ENCODE peak calls at places on chromosomes 7 and 10, in ten cellular contexts. T is body of pancreas; E is CD4-positive, alpha-beta T cell; B is CD8-positive, alpha-beta T cell; D is foreskin keratinocyte; H is A549; J is right lobe of liver; Y is HCT116; I is IMR-90; K is RWPE1. M is an unnamed sample.

GRCh38 chr10:85615556-85615955 is 751.0 kb downstream of the GRID1 start:
- DNase-seq in Y (no peak), D (no peak), I (no peak), B (peak; percentile 40), E (no peak), T (no peak), K (no peak), H (no peak), J (no peak), M (no peak)

GRCh38 chr7:96548664-96549063 is 161.0 kb downstream of the SEM1 start:
- DNase-seq in I (no peak), B (no peak), J (peak; percentile 50), D (peak; percentile 88), T (no peak), H (peak; percentile 63), K (peak; percentile 89), Y (no peak), E (no peak), M (peak; percentile 93)

GRCh38 chr7:55205124-55205955 is 159.8 kb upstream of the LANCL2 start:
- DNase-seq in J (no peak), I (no peak), H (no peak), Y (no peak), T (no peak), D (no peak), B (no peak), E (no peak), K (no peak), M (no peak)

GRCh38 chr7:141369422-141369821 is 181.8 kb upstream of the AGK start:
- DNase-seq in K (no peak), T (peak; percentile 27), B (no peak), D (no peak), Y (no peak), I (no peak), H (no peak), J (peak; percentile 57), E (no peak), M (no peak)

GRCh38 chr7:95478139-95479037 is 7.4 kb upstream of the ASB4 start:
- DNase-seq in E (no peak), D (no peak), I (peak; percentile 30), B (no peak), J (no peak), K (no peak), T (peak; percentile 57), H (peak; percentile 92), Y (no peak), M (no peak)

GRCh38 chr7:41702635-41703371 is at the start of gene INHBA:
- DNase-seq in J (no peak), T (no peak), K (peak; percentile 72), H (peak; percentile 3), D (peak; percentile 95), I (peak; percentile 98), Y (no peak), E (no peak), B (no peak), M (peak; percentile 88)

GRCh38 chr7:148161771-148162170 is 428.8 kb upstream of the C7orf33 start:
- DNase-seq in H (no peak), E (no peak), B (no peak), T (no peak), K (no peak), D (no peak), I (no peak), J (no peak), Y (no peak), M (no peak)

GRCh38 chr10:8435186-8436055 is 380.9 kb downstream of the GATA3 start:
- DNase-seq in T (no peak), B (no peak), H (peak; percentile 17), J (no peak), E (no peak), I (no peak), Y (no peak), D (peak; percentile 95), K (peak; percentile 60), M (peak; percentile 98)

GRCh38 chr7:135664046-135664589 is 1.8 kb downstream of the STMP1 start:
- DNase-seq in J (no peak), H (no peak), T (no peak), I (peak; percentile 72), K (no peak), B (no peak), Y (no peak), E (no peak), D (no peak), M (no peak)

GRCh38 chr10:32065871-32066270 is 9.6 kb upstream of the KIF5B start:
- DNase-seq in B (no peak), I (peak; percentile 76), E (no peak), Y (no peak), D (no peak), K (peak; percentile 14), J (no peak), H (peak; percentile 45), T (no peak), M (peak; percentile 24)

GRCh38 chr10:131700032-131700431 is 200.8 kb upstream of the PPP2R2D start:
- DNase-seq in B (peak; percentile 21), E (no peak), K (no peak), T (no peak), I (no peak), Y (no peak), J (no peak), D (no peak), H (no peak), M (no peak)

GRCh38 chr7:105769951-105770628 is 106.3 kb downstream of the ATXN7L1 start:
- DNase-seq in H (no peak), I (peak; percentile 51), J (no peak), B (no peak), Y (peak; percentile 61), K (no peak), E (no peak), T (no peak), D (no peak), M (no peak)

GRCh38 chr7:100469227-100470044 is 5.4 kb upstream of the SPACDR start:
- DNase-seq in I (peak; percentile 64), J (peak; percentile 88), B (peak; percentile 92), D (no peak), T (peak; percentile 94), Y (no peak), E (peak; percentile 84), K (peak; percentile 85), H (peak; percentile 72), M (no peak)

GRCh38 chr10:13502384-13502783 is 26.4 kb downstream of the BEND7 start:
- DNase-seq in E (no peak), K (no peak), T (no peak), J (no peak), Y (no peak), H (no peak), B (no peak), D (no peak), I (no peak), M (no peak)

GRCh38 chr7:627661-628027 is 98.9 kb upstream of the DNAAF5 start:
- DNase-seq in T (no peak), Y (no peak), D (no peak), I (no peak), B (no peak), E (no peak), H (no peak), K (no peak), J (no peak), M (no peak)

GRCh38 chr7:134870156-134870555 is 90.7 kb downstream of the CALD1 start:
- DNase-seq in T (no peak), I (no peak), Y (no peak), B (no peak), J (no peak), E (no peak), D (no peak), H (no peak), K (no peak), M (no peak)

GRCh38 chr7:2738110-2738509 is 50.1 kb downstream of the AMZ1 start:
- DNase-seq in J (no peak), E (no peak), Y (no peak), H (no peak), D (no peak), B (no peak), I (no peak), T (no peak), K (no peak), M (no peak)

GRCh38 chr7:10121641-10122040 is 852.0 kb upstream of the PHF14 start:
- DNase-seq in K (no peak), H (no peak), E (no peak), B (no peak), D (no peak), I (no peak), J (no peak), Y (no peak), T (no peak), M (no peak)

GRCh38 chr7:92634924-92635519 is 44.8 kb upstream of the FAM133B start:
- DNase-seq in D (peak; percentile 67), T (no peak), J (no peak), I (peak; percentile 90), H (peak; percentile 63), K (peak; percentile 49), Y (peak; percentile 39), E (no peak), B (no peak), M (peak; percentile 14)
- H3K27ac ChIP-seq in D (peak overlapping the region; percentile 53), T (no peak overlapping the region), J (peak overlapping the region; percentile 60), I (no peak overlapping the region), H (peak overlapping the region; percentile 80), K (no peak overlapping the region), Y (peak overlapping the region; percentile 64), E (no peak overlapping the region), B (no peak overlapping the region), M (peak overlapping the region; percentile 71)

DNA sequence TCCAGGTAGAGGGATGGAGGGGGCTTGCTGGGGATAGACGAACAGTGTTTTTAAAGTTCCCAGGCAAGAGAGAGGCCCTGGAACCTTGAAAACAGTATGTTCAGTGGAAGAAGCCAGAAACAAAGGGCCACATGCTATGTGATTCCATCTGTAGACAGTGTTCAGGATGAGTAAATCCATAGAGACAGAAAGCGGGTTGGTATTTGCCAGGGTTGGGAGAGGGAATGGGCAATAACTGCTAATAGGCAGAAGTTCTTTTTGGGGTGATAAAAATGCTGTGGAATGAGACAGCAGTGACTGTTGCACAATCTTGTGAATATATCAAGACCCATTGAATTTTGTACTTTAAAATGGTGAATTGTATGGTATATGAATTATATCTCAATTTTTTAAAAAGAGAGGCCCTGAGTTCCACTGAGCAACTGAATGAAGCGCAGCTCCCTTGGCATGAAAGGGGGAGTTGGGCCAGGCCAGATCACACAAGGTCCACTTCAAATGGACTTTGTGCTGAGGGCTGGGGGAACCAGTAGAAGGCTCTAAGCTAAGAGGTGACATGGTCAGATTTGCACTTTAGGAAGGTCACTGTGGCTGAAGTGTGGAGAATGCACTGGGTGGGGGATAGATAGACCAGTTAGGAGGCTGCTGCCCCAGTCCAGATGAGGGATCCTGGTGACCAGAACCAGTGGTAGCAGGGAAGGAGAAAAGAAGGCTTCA is 34.0 kb downstream of the LEP start:
- DNase-seq in Y (no peak), I (no peak), D (no peak), E (no peak), K (no peak), J (no peak), B (peak; percentile 36), H (no peak), T (no peak), M (no peak)
- H3K27ac ChIP-seq in Y (no peak overlapping the region), I (no peak overlapping the region), D (no peak overlapping the region), E (no peak overlapping the region), K (no peak overlapping the region), J (no peak overlapping the region), B (no peak overlapping the region), H (no peak overlapping the region), T (no peak overlapping the region), M (no peak overlapping the region)

GRCh38 chr7:26201261-26202018 is at the start of gene CBX3:
- DNase-seq in B (peak; percentile 94), I (peak; percentile 70), J (peak; percentile 94), T (peak; percentile 86), D (no peak), Y (peak; percentile 69), H (peak; percentile 92), E (peak; percentile 82), K (peak; percentile 90), M (no peak)
- H3K27ac ChIP-seq in B (peak within 1 kb of the TSS; percentile 95), I (peak within 1 kb of the TSS; percentile 100), J (peak within 1 kb of the TSS; percentile 97), T (peak within 1 kb of the TSS; percentile 99), D (peak within 1 kb of the TSS; percentile 96), Y (peak within 1 kb of the TSS; percentile 97), H (peak within 1 kb of the TSS; percentile 99), E (peak within 1 kb of the TSS; percentile 98), K (peak within 1 kb of the TSS; percentile 100), M (peak within 1 kb of the TSS; percentile 95)

GRCh38 chr7:75991531-75992082 is 2.8 kb downstream of the TMEM120A start:
- DNase-seq in K (no peak), T (no peak), E (no peak), J (no peak), Y (no peak), H (no peak), D (no peak), I (no peak), B (no peak), M (no peak)
- H3K27ac ChIP-seq in K (peak overlapping the region; percentile 76), T (peak overlapping the region; percentile 83), E (no peak overlapping the region), J (no peak overlapping the region), Y (no peak overlapping the region), H (peak overlapping the region; percentile 78), D (no peak overlapping the region), I (no peak overlapping the region), B (no peak overlapping the region), M (no peak overlapping the region)

M was measured in epithelial cell of prostate.